ENCODE peak calls at places on chromosomes 2 and 18, in eight cellular contexts. One of them, this sample, is unnamed.
A peak's percentile ranks its signal among the peaks of the same experiment; 100 is the strongest.

GRCh38 chr2:26807788-26808460 is 22.1 kb downstream of the CENPA start:
- DNase-seq in CD4-positive, CD25-positive, alpha-beta regulatory T cell: no peak
- DNase-seq in ovary: no peak
- DNase-seq in activated T-cell treated with anti-CD3 and anti-CD28 coated beads, Interleukin-2, amount 50 U/mL, for 72 hours: no peak
- DNase-seq in endothelial cell: peak; percentile 18
- DNase-seq in H54: no peak
- DNase-seq in Kasumi-1: no peak
- DNase-seq in stimulated activated CD4-positive, alpha-beta T cell treated with anti-CD3 and anti-CD28 coated beads, Interleukin-15, amount 100 ng/mL, for 24 hours: no peak
- DNase-seq in this sample: no peak

GRCh38 chr2:175342085-175342484 is 160.6 kb upstream of the ATP5MC3 start:
- DNase-seq in ovary: no peak
- DNase-seq in CD4-positive, CD25-positive, alpha-beta regulatory T cell: no peak
- DNase-seq in H54: no peak
- DNase-seq in endothelial cell: no peak
- DNase-seq in activated T-cell treated with anti-CD3 and anti-CD28 coated beads, Interleukin-2, amount 50 U/mL, for 72 hours: no peak
- DNase-seq in stimulated activated CD4-positive, alpha-beta T cell treated with anti-CD3 and anti-CD28 coated beads, Interleukin-15, amount 100 ng/mL, for 24 hours: no peak
- DNase-seq in Kasumi-1: no peak
- DNase-seq in this sample: no peak

GRCh38 chr2:11097038-11097720 is 58.1 kb upstream of the SLC66A3 start:
- DNase-seq in endothelial cell: no peak
- DNase-seq in H54: peak; percentile 42
- DNase-seq in ovary: no peak
- DNase-seq in activated T-cell treated with anti-CD3 and anti-CD28 coated beads, Interleukin-2, amount 50 U/mL, for 72 hours: no peak
- DNase-seq in CD4-positive, CD25-positive, alpha-beta regulatory T cell: no peak
- DNase-seq in stimulated activated CD4-positive, alpha-beta T cell treated with anti-CD3 and anti-CD28 coated beads, Interleukin-15, amount 100 ng/mL, for 24 hours: no peak
- DNase-seq in Kasumi-1: no peak
- DNase-seq in this sample: no peak

GRCh38 chr2:4549811-4550210 is 846.4 kb downstream of the DCDC2C start:
- DNase-seq in H54: no peak
- DNase-seq in endothelial cell: no peak
- DNase-seq in ovary: no peak
- DNase-seq in CD4-positive, CD25-positive, alpha-beta regulatory T cell: no peak
- DNase-seq in stimulated activated CD4-positive, alpha-beta T cell treated with anti-CD3 and anti-CD28 coated beads, Interleukin-15, amount 100 ng/mL, for 24 hours: no peak
- DNase-seq in activated T-cell treated with anti-CD3 and anti-CD28 coated beads, Interleukin-2, amount 50 U/mL, for 72 hours: no peak
- DNase-seq in Kasumi-1: no peak
- DNase-seq in this sample: no peak

GRCh38 chr2:233173115-233173514 is 78.4 kb upstream of the ATG16L1 start:
- DNase-seq in H54: no peak
- DNase-seq in endothelial cell: no peak
- DNase-seq in activated T-cell treated with anti-CD3 and anti-CD28 coated beads, Interleukin-2, amount 50 U/mL, for 72 hours: no peak
- DNase-seq in ovary: no peak
- DNase-seq in CD4-positive, CD25-positive, alpha-beta regulatory T cell: no peak
- DNase-seq in stimulated activated CD4-positive, alpha-beta T cell treated with anti-CD3 and anti-CD28 coated beads, Interleukin-15, amount 100 ng/mL, for 24 hours: no peak
- DNase-seq in Kasumi-1: no peak
- DNase-seq in this sample: no peak

GRCh38 chr18:59514193-59514592 is 155.1 kb upstream of the LMAN1 start:
- DNase-seq in activated T-cell treated with anti-CD3 and anti-CD28 coated beads, Interleukin-2, amount 50 U/mL, for 72 hours: no peak
- DNase-seq in Kasumi-1: no peak
- DNase-seq in H54: no peak
- DNase-seq in endothelial cell: peak; percentile 41
- DNase-seq in stimulated activated CD4-positive, alpha-beta T cell treated with anti-CD3 and anti-CD28 coated beads, Interleukin-15, amount 100 ng/mL, for 24 hours: no peak
- DNase-seq in CD4-positive, CD25-positive, alpha-beta regulatory T cell: no peak
- DNase-seq in ovary: peak; percentile 66
- DNase-seq in this sample: no peak

GRCh38 chr2:231395188-231396057 is at the start of gene B3GNT7:
- DNase-seq in Kasumi-1: no peak
- DNase-seq in activated T-cell treated with anti-CD3 and anti-CD28 coated beads, Interleukin-2, amount 50 U/mL, for 72 hours: no peak
- DNase-seq in stimulated activated CD4-positive, alpha-beta T cell treated with anti-CD3 and anti-CD28 coated beads, Interleukin-15, amount 100 ng/mL, for 24 hours: no peak
- DNase-seq in endothelial cell: no peak
- DNase-seq in CD4-positive, CD25-positive, alpha-beta regulatory T cell: no peak
- DNase-seq in H54: no peak
- DNase-seq in ovary: no peak
- DNase-seq in this sample: no peak

GRCh38 chr2:45045706-45046105 is 36.5 kb upstream of the SIX2 start:
- DNase-seq in Kasumi-1: no peak
- DNase-seq in H54: no peak
- DNase-seq in activated T-cell treated with anti-CD3 and anti-CD28 coated beads, Interleukin-2, amount 50 U/mL, for 72 hours: no peak
- DNase-seq in stimulated activated CD4-positive, alpha-beta T cell treated with anti-CD3 and anti-CD28 coated beads, Interleukin-15, amount 100 ng/mL, for 24 hours: no peak
- DNase-seq in ovary: no peak
- DNase-seq in endothelial cell: no peak
- DNase-seq in CD4-positive, CD25-positive, alpha-beta regulatory T cell: no peak
- DNase-seq in this sample: no peak

GRCh38 chr2:36653155-36653554 is 43.4 kb upstream of the VIT start:
- DNase-seq in endothelial cell: no peak
- DNase-seq in H54: no peak
- DNase-seq in activated T-cell treated with anti-CD3 and anti-CD28 coated beads, Interleukin-2, amount 50 U/mL, for 72 hours: no peak
- DNase-seq in ovary: no peak
- DNase-seq in Kasumi-1: no peak
- DNase-seq in stimulated activated CD4-positive, alpha-beta T cell treated with anti-CD3 and anti-CD28 coated beads, Interleukin-15, amount 100 ng/mL, for 24 hours: no peak
- DNase-seq in CD4-positive, CD25-positive, alpha-beta regulatory T cell: no peak
- DNase-seq in this sample: no peak

GRCh38 chr2:68368657-68369339 is 3.7 kb downstream of the PLEK start:
- DNase-seq in Kasumi-1: peak; percentile 10
- DNase-seq in H54: peak; percentile 54
- DNase-seq in CD4-positive, CD25-positive, alpha-beta regulatory T cell: no peak
- DNase-seq in ovary: no peak
- DNase-seq in endothelial cell: no peak
- DNase-seq in activated T-cell treated with anti-CD3 and anti-CD28 coated beads, Interleukin-2, amount 50 U/mL, for 72 hours: no peak
- DNase-seq in stimulated activated CD4-positive, alpha-beta T cell treated with anti-CD3 and anti-CD28 coated beads, Interleukin-15, amount 100 ng/mL, for 24 hours: no peak
- DNase-seq in this sample: no peak

GRCh38 chr18:62925031-62925688 is 209.8 kb downstream of the PHLPP1 start:
- DNase-seq in H54: no peak
- DNase-seq in activated T-cell treated with anti-CD3 and anti-CD28 coated beads, Interleukin-2, amount 50 U/mL, for 72 hours: no peak
- DNase-seq in endothelial cell: no peak
- DNase-seq in stimulated activated CD4-positive, alpha-beta T cell treated with anti-CD3 and anti-CD28 coated beads, Interleukin-15, amount 100 ng/mL, for 24 hours: no peak
- DNase-seq in CD4-positive, CD25-positive, alpha-beta regulatory T cell: no peak
- DNase-seq in ovary: no peak
- DNase-seq in Kasumi-1: no peak
- DNase-seq in this sample: no peak

GRCh38 chr2:104702451-104702850 is 151.5 kb upstream of the POU3F3 start:
- DNase-seq in CD4-positive, CD25-positive, alpha-beta regulatory T cell: no peak
- DNase-seq in stimulated activated CD4-positive, alpha-beta T cell treated with anti-CD3 and anti-CD28 coated beads, Interleukin-15, amount 100 ng/mL, for 24 hours: no peak
- DNase-seq in endothelial cell: no peak
- DNase-seq in H54: no peak
- DNase-seq in Kasumi-1: no peak
- DNase-seq in ovary: no peak
- DNase-seq in activated T-cell treated with anti-CD3 and anti-CD28 coated beads, Interleukin-2, amount 50 U/mL, for 72 hours: no peak
- DNase-seq in this sample: no peak

GRCh38 chr18:26656944-26657536 is 108.7 kb upstream of the KCTD1 start:
- DNase-seq in activated T-cell treated with anti-CD3 and anti-CD28 coated beads, Interleukin-2, amount 50 U/mL, for 72 hours: peak; percentile 26
- DNase-seq in ovary: peak; percentile 78
- DNase-seq in endothelial cell: peak; percentile 88
- DNase-seq in CD4-positive, CD25-positive, alpha-beta regulatory T cell: no peak
- DNase-seq in H54: peak; percentile 27
- DNase-seq in stimulated activated CD4-positive, alpha-beta T cell treated with anti-CD3 and anti-CD28 coated beads, Interleukin-15, amount 100 ng/mL, for 24 hours: peak; percentile 49
- DNase-seq in Kasumi-1: peak; percentile 32
- DNase-seq in this sample: peak; percentile 33

GRCh38 chr2:28408764-28409599 is 16.3 kb downstream of the FOSL2 start:
- DNase-seq in endothelial cell: no peak
- DNase-seq in Kasumi-1: peak; percentile 72
- DNase-seq in CD4-positive, CD25-positive, alpha-beta regulatory T cell: peak; percentile 59
- DNase-seq in stimulated activated CD4-positive, alpha-beta T cell treated with anti-CD3 and anti-CD28 coated beads, Interleukin-15, amount 100 ng/mL, for 24 hours: peak; percentile 82
- DNase-seq in activated T-cell treated with anti-CD3 and anti-CD28 coated beads, Interleukin-2, amount 50 U/mL, for 72 hours: peak; percentile 86
- DNase-seq in ovary: no peak
- DNase-seq in H54: peak; percentile 71
- DNase-seq in this sample: peak; percentile 54

GRCh38 chr2:189178726-189179606 is 595 bp downstream of the COL5A2 start:
- DNase-seq in activated T-cell treated with anti-CD3 and anti-CD28 coated beads, Interleukin-2, amount 50 U/mL, for 72 hours: no peak
- DNase-seq in ovary: peak; percentile 33
- DNase-seq in H54: no peak
- DNase-seq in Kasumi-1: no peak
- DNase-seq in CD4-positive, CD25-positive, alpha-beta regulatory T cell: no peak
- DNase-seq in endothelial cell: peak; percentile 9
- DNase-seq in stimulated activated CD4-positive, alpha-beta T cell treated with anti-CD3 and anti-CD28 coated beads, Interleukin-15, amount 100 ng/mL, for 24 hours: no peak
- DNase-seq in this sample: no peak

GRCh38 chr2:230930928-230931555 is 6.0 kb upstream of the GPR55 start:
- DNase-seq in H54: no peak
- DNase-seq in activated T-cell treated with anti-CD3 and anti-CD28 coated beads, Interleukin-2, amount 50 U/mL, for 72 hours: no peak
- DNase-seq in stimulated activated CD4-positive, alpha-beta T cell treated with anti-CD3 and anti-CD28 coated beads, Interleukin-15, amount 100 ng/mL, for 24 hours: no peak
- DNase-seq in Kasumi-1: no peak
- DNase-seq in CD4-positive, CD25-positive, alpha-beta regulatory T cell: no peak
- DNase-seq in ovary: no peak
- DNase-seq in endothelial cell: no peak
- DNase-seq in this sample: no peak

GRCh38 chr18:51559902-51560287 is 362.4 kb upstream of the MEX3C start:
- DNase-seq in Kasumi-1: no peak
- DNase-seq in activated T-cell treated with anti-CD3 and anti-CD28 coated beads, Interleukin-2, amount 50 U/mL, for 72 hours: no peak
- DNase-seq in stimulated activated CD4-positive, alpha-beta T cell treated with anti-CD3 and anti-CD28 coated beads, Interleukin-15, amount 100 ng/mL, for 24 hours: no peak
- DNase-seq in H54: no peak
- DNase-seq in CD4-positive, CD25-positive, alpha-beta regulatory T cell: no peak
- DNase-seq in endothelial cell: no peak
- DNase-seq in ovary: no peak
- DNase-seq in this sample: no peak

GRCh38 chr2:240232264-240232915 is 91.9 kb upstream of the OTOS start:
- DNase-seq in ovary: no peak
- DNase-seq in endothelial cell: no peak
- DNase-seq in activated T-cell treated with anti-CD3 and anti-CD28 coated beads, Interleukin-2, amount 50 U/mL, for 72 hours: no peak
- DNase-seq in Kasumi-1: no peak
- DNase-seq in stimulated activated CD4-positive, alpha-beta T cell treated with anti-CD3 and anti-CD28 coated beads, Interleukin-15, amount 100 ng/mL, for 24 hours: no peak
- DNase-seq in H54: no peak
- DNase-seq in CD4-positive, CD25-positive, alpha-beta regulatory T cell: no peak
- DNase-seq in this sample: no peak

GRCh38 chr18:28903366-28903765 is 726.4 kb upstream of the CDH2 start:
- DNase-seq in endothelial cell: no peak
- DNase-seq in activated T-cell treated with anti-CD3 and anti-CD28 coated beads, Interleukin-2, amount 50 U/mL, for 72 hours: no peak
- DNase-seq in Kasumi-1: no peak
- DNase-seq in stimulated activated CD4-positive, alpha-beta T cell treated with anti-CD3 and anti-CD28 coated beads, Interleukin-15, amount 100 ng/mL, for 24 hours: no peak
- DNase-seq in H54: no peak
- DNase-seq in CD4-positive, CD25-positive, alpha-beta regulatory T cell: no peak
- DNase-seq in ovary: no peak
- DNase-seq in this sample: no peak

GRCh38 chr2:3728104-3729054 is 25.0 kb downstream of the DCDC2C start:
- DNase-seq in H54: peak; percentile 39
- DNase-seq in ovary: peak; percentile 32
- DNase-seq in Kasumi-1: peak; percentile 90
- DNase-seq in activated T-cell treated with anti-CD3 and anti-CD28 coated beads, Interleukin-2, amount 50 U/mL, for 72 hours: no peak
- DNase-seq in CD4-positive, CD25-positive, alpha-beta regulatory T cell: no peak
- DNase-seq in endothelial cell: peak; percentile 47
- DNase-seq in stimulated activated CD4-positive, alpha-beta T cell treated with anti-CD3 and anti-CD28 coated beads, Interleukin-15, amount 100 ng/mL, for 24 hours: no peak
- DNase-seq in this sample: peak; percentile 32

GRCh38 chr2:172090044-172090946 is 5.0 kb downstream of the DLX1 start:
- DNase-seq in stimulated activated CD4-positive, alpha-beta T cell treated with anti-CD3 and anti-CD28 coated beads, Interleukin-15, amount 100 ng/mL, for 24 hours: peak; percentile 12
- DNase-seq in endothelial cell: no peak
- DNase-seq in Kasumi-1: no peak
- DNase-seq in H54: no peak
- DNase-seq in activated T-cell treated with anti-CD3 and anti-CD28 coated beads, Interleukin-2, amount 50 U/mL, for 72 hours: no peak
- DNase-seq in ovary: no peak
- DNase-seq in CD4-positive, CD25-positive, alpha-beta regulatory T cell: no peak
- DNase-seq in this sample: no peak

GRCh38 chr2:75276093-75277055 is 77.1 kb upstream of the TACR1 start:
- DNase-seq in CD4-positive, CD25-positive, alpha-beta regulatory T cell: no peak
- DNase-seq in ovary: no peak
- DNase-seq in H54: peak; percentile 27
- DNase-seq in Kasumi-1: no peak
- DNase-seq in endothelial cell: no peak
- DNase-seq in activated T-cell treated with anti-CD3 and anti-CD28 coated beads, Interleukin-2, amount 50 U/mL, for 72 hours: no peak
- DNase-seq in stimulated activated CD4-positive, alpha-beta T cell treated with anti-CD3 and anti-CD28 coated beads, Interleukin-15, amount 100 ng/mL, for 24 hours: no peak
- DNase-seq in this sample: no peak

GRCh38 chr2:2922156-2922555 is 455.5 kb downstream of the EIPR1 start:
- DNase-seq in activated T-cell treated with anti-CD3 and anti-CD28 coated beads, Interleukin-2, amount 50 U/mL, for 72 hours: no peak
- DNase-seq in stimulated activated CD4-positive, alpha-beta T cell treated with anti-CD3 and anti-CD28 coated beads, Interleukin-15, amount 100 ng/mL, for 24 hours: no peak
- DNase-seq in H54: no peak
- DNase-seq in endothelial cell: no peak
- DNase-seq in ovary: no peak
- DNase-seq in Kasumi-1: no peak
- DNase-seq in CD4-positive, CD25-positive, alpha-beta regulatory T cell: no peak
- DNase-seq in this sample: no peak

GRCh38 chr2:62447411-62447810 is 58.6 kb downstream of the TMEM17 start:
- DNase-seq in stimulated activated CD4-positive, alpha-beta T cell treated with anti-CD3 and anti-CD28 coated beads, Interleukin-15, amount 100 ng/mL, for 24 hours: no peak
- DNase-seq in ovary: no peak
- DNase-seq in H54: no peak
- DNase-seq in endothelial cell: no peak
- DNase-seq in activated T-cell treated with anti-CD3 and anti-CD28 coated beads, Interleukin-2, amount 50 U/mL, for 72 hours: no peak
- DNase-seq in Kasumi-1: no peak
- DNase-seq in CD4-positive, CD25-positive, alpha-beta regulatory T cell: no peak
- DNase-seq in this sample: no peak

GRCh38 chr2:69202323-69202722 is 184.7 kb downstream of the GFPT1 start:
- DNase-seq in H54: no peak
- DNase-seq in stimulated activated CD4-positive, alpha-beta T cell treated with anti-CD3 and anti-CD28 coated beads, Interleukin-15, amount 100 ng/mL, for 24 hours: no peak
- DNase-seq in CD4-positive, CD25-positive, alpha-beta regulatory T cell: no peak
- DNase-seq in activated T-cell treated with anti-CD3 and anti-CD28 coated beads, Interleukin-2, amount 50 U/mL, for 72 hours: no peak
- DNase-seq in endothelial cell: no peak
- DNase-seq in ovary: no peak
- DNase-seq in Kasumi-1: no peak
- DNase-seq in this sample: no peak

GRCh38 chr18:76463358-76463757 is 31.7 kb downstream of the ZNF516 start:
- DNase-seq in ovary: no peak
- DNase-seq in Kasumi-1: no peak
- DNase-seq in H54: no peak
- DNase-seq in activated T-cell treated with anti-CD3 and anti-CD28 coated beads, Interleukin-2, amount 50 U/mL, for 72 hours: no peak
- DNase-seq in CD4-positive, CD25-positive, alpha-beta regulatory T cell: no peak
- DNase-seq in endothelial cell: no peak
- DNase-seq in stimulated activated CD4-positive, alpha-beta T cell treated with anti-CD3 and anti-CD28 coated beads, Interleukin-15, amount 100 ng/mL, for 24 hours: no peak
- DNase-seq in this sample: no peak

GRCh38 chr2:237157551-237158102 is 71.9 kb downstream of the COPS8 start:
- DNase-seq in H54: no peak
- DNase-seq in endothelial cell: no peak
- DNase-seq in Kasumi-1: no peak
- DNase-seq in CD4-positive, CD25-positive, alpha-beta regulatory T cell: no peak
- DNase-seq in ovary: no peak
- DNase-seq in stimulated activated CD4-positive, alpha-beta T cell treated with anti-CD3 and anti-CD28 coated beads, Interleukin-15, amount 100 ng/mL, for 24 hours: no peak
- DNase-seq in activated T-cell treated with anti-CD3 and anti-CD28 coated beads, Interleukin-2, amount 50 U/mL, for 72 hours: no peak
- DNase-seq in this sample: no peak

GRCh38 chr2:30503007-30503691 is 56.1 kb downstream of the LCLAT1 start:
- DNase-seq in stimulated activated CD4-positive, alpha-beta T cell treated with anti-CD3 and anti-CD28 coated beads, Interleukin-15, amount 100 ng/mL, for 24 hours: no peak
- DNase-seq in activated T-cell treated with anti-CD3 and anti-CD28 coated beads, Interleukin-2, amount 50 U/mL, for 72 hours: no peak
- DNase-seq in endothelial cell: no peak
- DNase-seq in CD4-positive, CD25-positive, alpha-beta regulatory T cell: no peak
- DNase-seq in H54: no peak
- DNase-seq in Kasumi-1: peak; percentile 88
- DNase-seq in ovary: no peak
- DNase-seq in this sample: peak; percentile 24

GRCh38 chr18:56284319-56284718 is 354.1 kb downstream of the TXNL1 start:
- DNase-seq in endothelial cell: no peak
- DNase-seq in Kasumi-1: no peak
- DNase-seq in stimulated activated CD4-positive, alpha-beta T cell treated with anti-CD3 and anti-CD28 coated beads, Interleukin-15, amount 100 ng/mL, for 24 hours: no peak
- DNase-seq in ovary: no peak
- DNase-seq in H54: no peak
- DNase-seq in CD4-positive, CD25-positive, alpha-beta regulatory T cell: no peak
- DNase-seq in activated T-cell treated with anti-CD3 and anti-CD28 coated beads, Interleukin-2, amount 50 U/mL, for 72 hours: no peak
- DNase-seq in this sample: no peak

GRCh38 chr18:44700652-44701051 is 20.0 kb downstream of the SETBP1 start:
- DNase-seq in activated T-cell treated with anti-CD3 and anti-CD28 coated beads, Interleukin-2, amount 50 U/mL, for 72 hours: no peak
- DNase-seq in H54: no peak
- DNase-seq in ovary: peak; percentile 52
- DNase-seq in Kasumi-1: no peak
- DNase-seq in stimulated activated CD4-positive, alpha-beta T cell treated with anti-CD3 and anti-CD28 coated beads, Interleukin-15, amount 100 ng/mL, for 24 hours: no peak
- DNase-seq in endothelial cell: no peak
- DNase-seq in CD4-positive, CD25-positive, alpha-beta regulatory T cell: no peak
- DNase-seq in this sample: no peak

GRCh38 chr2:54687595-54688152 is 35.8 kb upstream of the EML6 start:
- DNase-seq in activated T-cell treated with anti-CD3 and anti-CD28 coated beads, Interleukin-2, amount 50 U/mL, for 72 hours: no peak
- DNase-seq in stimulated activated CD4-positive, alpha-beta T cell treated with anti-CD3 and anti-CD28 coated beads, Interleukin-15, amount 100 ng/mL, for 24 hours: no peak
- DNase-seq in endothelial cell: no peak
- DNase-seq in ovary: no peak
- DNase-seq in CD4-positive, CD25-positive, alpha-beta regulatory T cell: no peak
- DNase-seq in Kasumi-1: no peak
- DNase-seq in H54: no peak
- DNase-seq in this sample: peak; percentile 26

GRCh38 chr2:238971318-238972145 is 123.6 kb downstream of the TWIST2 start:
- DNase-seq in endothelial cell: no peak
- DNase-seq in activated T-cell treated with anti-CD3 and anti-CD28 coated beads, Interleukin-2, amount 50 U/mL, for 72 hours: no peak
- DNase-seq in Kasumi-1: no peak
- DNase-seq in H54: no peak
- DNase-seq in stimulated activated CD4-positive, alpha-beta T cell treated with anti-CD3 and anti-CD28 coated beads, Interleukin-15, amount 100 ng/mL, for 24 hours: no peak
- DNase-seq in CD4-positive, CD25-positive, alpha-beta regulatory T cell: no peak
- DNase-seq in ovary: no peak
- DNase-seq in this sample: no peak

GRCh38 chr2:21910832-21911507 is 787.2 kb downstream of the TDRD15 start:
- DNase-seq in CD4-positive, CD25-positive, alpha-beta regulatory T cell: no peak
- DNase-seq in activated T-cell treated with anti-CD3 and anti-CD28 coated beads, Interleukin-2, amount 50 U/mL, for 72 hours: no peak
- DNase-seq in H54: no peak
- DNase-seq in stimulated activated CD4-positive, alpha-beta T cell treated with anti-CD3 and anti-CD28 coated beads, Interleukin-15, amount 100 ng/mL, for 24 hours: no peak
- DNase-seq in endothelial cell: no peak
- DNase-seq in ovary: no peak
- DNase-seq in Kasumi-1: no peak
- DNase-seq in this sample: no peak

GRCh38 chr2:231922945-231923344 is 3.3 kb downstream of the NPPC start:
- DNase-seq in CD4-positive, CD25-positive, alpha-beta regulatory T cell: no peak
- DNase-seq in H54: no peak
- DNase-seq in activated T-cell treated with anti-CD3 and anti-CD28 coated beads, Interleukin-2, amount 50 U/mL, for 72 hours: no peak
- DNase-seq in stimulated activated CD4-positive, alpha-beta T cell treated with anti-CD3 and anti-CD28 coated beads, Interleukin-15, amount 100 ng/mL, for 24 hours: no peak
- DNase-seq in ovary: no peak
- DNase-seq in Kasumi-1: no peak
- DNase-seq in endothelial cell: no peak
- DNase-seq in this sample: no peak

This sample was measured in Jurkat, Clone E6-1.